ENCODE peak calls at places on chromosomes 7 and 10, in six cellular contexts. O is T-helper 2 cell, N is non-pigmented ciliary epithelial cell, M is SW480, H is skeletal muscle cell, G is DMS 273 treated with DMSO at 0.1 percent for 48 hours. L is an unnamed sample.
A peak's percentile ranks its signal among the peaks of the same experiment; 100 is the strongest.

GRCh38 chr7:15891151-15891842 is 204.8 kb upstream of the MEOX2 start:
- DNase-seq in O (no peak), H (no peak), G (no peak), N (peak; percentile 20), M (peak; percentile 16), L (no peak)

GRCh38 chr10:106495931-106496330 is 668.6 kb downstream of the SORCS1 start:
- DNase-seq in O (no peak), M (no peak), H (no peak), G (no peak), N (no peak), L (no peak)

GRCh38 chr10:69464801-69465401 is 13.6 kb downstream of the TSPAN15 start:
- DNase-seq in M (no peak), N (no peak), H (no peak), O (no peak), G (no peak), L (no peak)

GRCh38 chr10:3424102-3424803 is 251.7 kb upstream of the PITRM1 start:
- DNase-seq in G (no peak), M (peak; percentile 16), N (no peak), O (no peak), H (peak; percentile 53), L (no peak)

GRCh38 chr10:58963101-58963534 is 213.3 kb upstream of the PHYHIPL start:
- DNase-seq in H (no peak), G (no peak), M (peak; percentile 22), O (no peak), N (no peak), L (no peak)

GRCh38 chr10:124802313-124802675 is 675 bp downstream of the ABRAXAS2 start:
- DNase-seq in M (peak; percentile 18), N (no peak), H (no peak), G (no peak), O (no peak), L (peak; percentile 69)

GRCh38 chr7:114670676-114671075 is 251.2 kb upstream of the MDFIC start:
- DNase-seq in H (no peak), G (no peak), N (no peak), M (no peak), O (no peak), L (no peak)

GRCh38 chr10:34252111-34252510 is 563.0 kb downstream of the PARD3 start:
- DNase-seq in G (no peak), N (no peak), O (no peak), M (peak; percentile 13), H (no peak), L (no peak)

GRCh38 chr7:43834463-43835251 is 34.7 kb downstream of the MRPS24 start:
- DNase-seq in G (no peak), M (peak; percentile 72), O (no peak), N (no peak), H (no peak), L (no peak)

GRCh38 chr10:4514445-4515108 is 311.4 kb upstream of the AKR1E2 start:
- DNase-seq in O (no peak), M (no peak), H (no peak), G (no peak), N (no peak), L (no peak)

GRCh38 chr10:112409274-112409673 is 35.4 kb downstream of the ACSL5 start:
- DNase-seq in N (no peak), M (no peak), O (no peak), H (no peak), G (no peak), L (no peak)

GRCh38 chr7:141697211-141697871 is 4.6 kb downstream of the DENND11 start:
- DNase-seq in M (peak; percentile 70), H (peak; percentile 24), O (no peak), N (peak; percentile 65), G (no peak), L (no peak)

L was measured in SIG-M5.